ENCODE peak calls at places on chromosomes 1 and 21, in seven cellular contexts. R is body of pancreas; V is breast epithelium; Y is heart left ventricle; A is CD8-positive, alpha-beta T cell; T is DND-41; K is SK-N-SH. S is an unnamed sample. For H3K36me3, the result is how much of the 10 kb centered on the place peaks cover.

GRCh38 chr1:222073307-222073995 is 331.6 kb upstream of the DUSP10 start:
- DNase-seq in A (no peak), V (no peak), R (no peak), K (no peak), Y (no peak), T (no peak), S (no peak)

GRCh38 chr1:193754732-193755427 is 568.5 kb upstream of the B3GALT2 start:
- DNase-seq in A (no peak), K (no peak), Y (no peak), T (no peak), R (no peak), V (no peak), S (no peak)

GRCh38 chr1:206012086-206012859 is 9.1 kb upstream of the RAB7B start:
- DNase-seq in A (peak), K (no peak), Y (peak), T (peak), V (no peak), R (no peak), S (peak)

GRCh38 chr1:162361349-162361748 is 15.3 kb downstream of the SPATA46 start:
- DNase-seq in A (no peak), K (no peak), R (no peak), T (no peak), V (no peak), Y (no peak), S (no peak)

GRCh38 chr1:73635021-73635420 is 563.0 kb downstream of the LRRIQ3 start:
- DNase-seq in T (no peak), V (no peak), Y (no peak), K (no peak), A (no peak), R (no peak), S (no peak)

GRCh38 chr1:150650193-150650592 is 20.8 kb upstream of the ENSA start:
- DNase-seq in A (no peak), T (no peak), R (peak), V (no peak), Y (no peak), K (no peak), S (no peak)

GRCh38 chr1:226176870-226177269 is 9.7 kb downstream of the ACBD3 start:
- DNase-seq in Y (no peak), T (no peak), K (no peak), V (no peak), A (no peak), R (no peak), S (no peak)

GRCh38 chr1:15616704-15617172 is 520 bp upstream of the DDI2 start:
- DNase-seq in R (no peak), V (no peak), T (no peak), A (no peak), K (peak), Y (peak), S (no peak)

GRCh38 chr1:2981981-2982614 is 39.2 kb upstream of the ACTRT2 start:
- DNase-seq in K (no peak), V (no peak), R (no peak), T (no peak), Y (no peak), A (no peak), S (no peak)

GRCh38 chr1:113459279-113459678 is 69.0 kb downstream of the MAGI3 start:
- DNase-seq in R (no peak), A (no peak), V (no peak), T (no peak), K (no peak), Y (no peak), S (no peak)

GRCh38 chr1:4655674-4656532 is 1.5 kb downstream of the AJAP1 start:
- DNase-seq in K (peak), R (peak), V (no peak), Y (peak), T (peak), A (no peak), S (no peak)

GRCh38 chr21:41243107-41243506 is 73.5 kb upstream of the FAM3B start:
- DNase-seq in V (no peak), A (no peak), K (no peak), Y (no peak), T (no peak), R (no peak), S (no peak)

GRCh38 chr21:33230518-33231324 is 983 bp downstream of the IFNAR2 start:
- DNase-seq in Y (peak), V (no peak), K (peak), A (peak), T (peak), R (peak), S (peak)

GRCh38 chr1:106233511-106233910 is 823.0 kb upstream of the PRMT6 start:
- DNase-seq in V (no peak), K (no peak), A (no peak), T (no peak), R (no peak), Y (no peak), S (no peak)

GRCh38 chr1:154812911-154813816 is 56.9 kb downstream of the KCNN3 start:
- DNase-seq in K (no peak), Y (peak), V (no peak), T (no peak), R (no peak), A (no peak), S (no peak)

GRCh38 chr1:13943055-13943454 is 243.1 kb downstream of the PRDM2 start:
- DNase-seq in K (no peak), R (no peak), V (no peak), A (no peak), Y (no peak), T (no peak), S (no peak)

GRCh38 chr1:31955917-31956736 is 18.0 kb upstream of the PTP4A2 start:
- DNase-seq in V (peak), T (peak), K (no peak), A (peak), R (peak), Y (peak), S (peak)

GRCh38 chr21:17802568-17802967 is 16.6 kb downstream of the C21orf91 start:
- DNase-seq in R (no peak), A (no peak), V (no peak), T (no peak), K (no peak), Y (no peak), S (no peak)

GRCh38 chr21:17798796-17799195 is 20.4 kb downstream of the C21orf91 start:
- DNase-seq in V (no peak), R (no peak), A (no peak), Y (no peak), T (no peak), K (no peak), S (no peak)

GRCh38 chr21:17805966-17806365 is 13.2 kb downstream of the C21orf91 start:
- DNase-seq in R (no peak), A (no peak), T (no peak), V (no peak), Y (no peak), K (no peak), S (no peak)

GRCh38 chr21:17799414-17800164 is 19.6 kb downstream of the C21orf91 start:
- DNase-seq in R (no peak), T (no peak), A (no peak), Y (no peak), V (no peak), K (no peak), S (no peak)

GRCh38 chr21:17803536-17803935 is 15.6 kb downstream of the C21orf91 start:
- DNase-seq in Y (no peak), R (no peak), K (no peak), A (no peak), V (no peak), T (no peak), S (no peak)
- H3K36me3 ChIP-seq in Y (under half), R (under half), K (under half), A (under half), V (under half), T (under half), S (under half)

GRCh38 chr1:186304982-186305949 is 69.8 kb downstream of the TPR start:
- DNase-seq in A (no peak), Y (no peak), V (no peak), K (peak), R (no peak), T (no peak), S (no peak)
- TF ChIP-seq CTCF in A (peak), Y (peak), V (peak), K (peak), R (no peak), T (peak), S (no peak)

GRCh38 chr1:247326601-247327135 is 5.0 kb downstream of the ZNF496 start:
- DNase-seq in A (no peak), V (no peak), T (peak), K (no peak), Y (no peak), R (no peak), S (no peak)
- H3K36me3 ChIP-seq in A (under half), V (under half), T (half or more), K (under half), Y (under half), R (under half), S (half or more)

DNA sequence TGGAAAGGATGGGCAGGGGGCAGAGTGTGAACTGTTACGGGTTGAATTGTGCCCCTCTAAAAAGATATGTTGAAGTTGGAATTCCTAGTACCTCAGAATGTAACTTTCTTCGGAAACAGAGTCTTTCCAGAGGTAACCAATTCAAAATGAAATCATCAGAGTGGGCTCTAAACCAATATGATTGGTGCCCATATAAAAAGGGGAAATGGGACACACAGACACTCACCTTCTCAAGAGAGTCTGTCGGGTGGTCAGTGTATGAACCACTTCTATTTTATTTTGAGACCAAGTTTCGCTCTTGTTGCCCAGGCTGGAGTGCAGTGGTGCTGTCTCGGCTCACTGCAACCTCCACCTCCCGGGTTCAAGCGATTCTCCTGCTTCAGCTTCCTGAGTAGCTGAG is 7.6 kb downstream of the EDARADD start:
- DNase-seq in A (no peak), V (no peak), Y (no peak), R (no peak), T (no peak), K (no peak), S (no peak)
- TF ChIP-seq CTCF in A (no peak), V (no peak), Y (no peak), R (no peak), T (no peak), K (no peak), S (no peak)

DNA sequence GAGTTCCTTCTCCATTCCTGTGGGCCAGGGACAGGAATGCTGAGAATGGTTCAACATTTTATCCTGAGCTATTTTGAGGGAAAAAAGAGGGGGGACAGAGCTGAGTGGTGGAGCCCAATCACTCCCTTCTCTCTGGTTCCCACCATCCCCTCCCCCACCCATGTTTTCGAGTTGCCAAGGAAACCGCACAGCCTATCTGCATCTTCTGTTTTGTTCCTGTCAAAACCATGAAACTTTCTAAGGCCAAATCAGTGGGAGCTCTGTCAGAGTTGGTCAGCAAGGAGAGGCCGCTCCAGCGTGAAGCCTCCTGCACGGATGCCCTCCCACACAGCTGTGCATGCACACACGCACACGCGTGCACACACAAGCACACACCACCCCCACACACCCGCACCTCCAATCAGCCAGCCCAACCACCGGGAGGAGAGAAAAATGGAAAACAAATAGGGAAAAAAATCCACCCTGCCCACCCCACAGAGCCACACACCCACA is 54.5 kb upstream of the ATP2B4 start:
- DNase-seq in K (peak), A (no peak), R (no peak), T (no peak), V (no peak), Y (no peak), S (no peak)
- H3K36me3 ChIP-seq in K (under half), A (under half), R (under half), T (under half), V (under half), Y (under half), S (under half)

GRCh38 chr1:152495066-152495675 is 15.4 kb upstream of the LCE5A start:
- DNase-seq in A (no peak), R (no peak), Y (no peak), T (peak), K (peak), V (no peak), S (no peak)
- TF ChIP-seq CTCF in A (no peak), R (no peak), Y (peak), T (peak), K (peak), V (no peak), S (no peak)

GRCh38 chr1:100903777-100904176 is 7.9 kb downstream of the SLC30A7 start:
- DNase-seq in K (no peak), R (no peak), Y (no peak), V (no peak), T (no peak), A (no peak), S (no peak)
- H3K36me3 ChIP-seq in K (half or more), R (under half), Y (under half), V (under half), T (half or more), A (under half), S (half or more)

GRCh38 chr1:119674110-119674509 is 26.0 kb upstream of the ZNF697 start:
- DNase-seq in Y (no peak), V (no peak), A (no peak), K (no peak), R (no peak), T (no peak), S (no peak)

GRCh38 chr1:119673171-119673940 is 25.3 kb upstream of the ZNF697 start:
- DNase-seq in Y (no peak), A (no peak), V (no peak), K (no peak), T (no peak), R (no peak), S (no peak)

GRCh38 chr1:119675349-119676343 is 27.6 kb upstream of the ZNF697 start:
- DNase-seq in Y (peak), T (peak), V (peak), A (peak), R (peak), K (peak), S (peak)

GRCh38 chr1:119676571-119677206 is 28.6 kb upstream of the ZNF697 start:
- DNase-seq in Y (no peak), R (peak), A (no peak), K (no peak), T (no peak), V (no peak), S (peak)

DNA sequence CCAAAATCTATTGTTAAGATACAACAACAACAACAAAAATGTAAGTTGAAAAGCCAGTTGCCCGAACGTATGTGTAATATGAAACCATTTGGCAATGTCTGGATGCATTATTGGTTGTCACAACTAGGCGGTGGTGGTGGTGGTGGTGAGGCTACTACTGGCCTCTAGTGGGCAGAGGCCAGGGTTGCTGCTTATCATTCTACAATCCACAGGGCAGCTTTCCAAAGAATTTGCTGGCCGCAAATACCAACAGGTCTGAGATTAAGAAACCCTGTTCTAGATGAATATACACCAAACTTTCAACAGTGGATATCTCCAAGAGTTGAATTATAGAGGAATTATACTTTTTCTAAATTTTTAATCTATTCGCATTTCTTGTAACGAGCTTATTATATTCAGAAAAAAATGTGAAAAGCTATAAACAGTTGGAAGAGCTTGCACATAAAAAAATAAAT is 26.8 kb upstream of the ZNF697 start:
- DNase-seq in V (no peak), Y (peak), R (peak), A (no peak), T (no peak), K (no peak), S (peak)
- TF ChIP-seq CTCF in V (no peak), Y (no peak), R (no peak), A (no peak), T (no peak), K (no peak), S (no peak)

S was measured in suprapubic skin.